ENCODE peak calls at places on chromosomes 7 and 10, in five cellular contexts. S is M059J; K is NCI-H2171 treated with DMSO at 0.1 percent for 48 hours; F is activated CD4-positive, alpha-beta memory T cell treated with anti-CD3 and anti-CD28 coated beads, Interleukin-2, amount 10 ng/mL, durations not matched to agents 7 days and 5 days; T is effector memory CD4-positive, alpha-beta T cell. J is an unnamed sample.

GRCh38 chr10:81179805-81180452 is 642.2 kb downstream of the SH2D4B start:
- DNase-seq in S (peak), K (peak), F (no peak), T (no peak), J (no peak)

GRCh38 chr7:95473276-95473985 is 12.3 kb upstream of the ASB4 start:
- DNase-seq in S (no peak), K (peak), F (no peak), T (no peak), J (no peak)

GRCh38 chr7:80037689-80038088 is 96.9 kb upstream of the GNAI1 start:
- DNase-seq in S (no peak), K (no peak), F (no peak), T (no peak), J (no peak)

GRCh38 chr7:74453321-74454011 is at the start of gene GTF2IRD1:
- DNase-seq in S (peak), K (peak), F (peak), T (peak), J (peak)

GRCh38 chr7:50119815-50120637 is 27.0 kb upstream of the ZPBP start:
- DNase-seq in S (peak), K (no peak), F (peak), T (no peak), J (no peak)

GRCh38 chr7:41732279-41733062 is 29.6 kb upstream of the INHBA start:
- DNase-seq in S (no peak), K (peak), F (no peak), T (no peak), J (no peak)

GRCh38 chr7:85119934-85120333 is 66.9 kb downstream of the SEMA3D start:
- DNase-seq in S (no peak), K (no peak), F (no peak), T (no peak), J (no peak)

GRCh38 chr7:78019457-78020130 is 221.0 kb downstream of the PHTF2 start:
- DNase-seq in S (peak), K (peak), F (peak), T (peak), J (peak)

GRCh38 chr7:133815677-133816210 is 311.4 kb upstream of the LRGUK start:
- DNase-seq in S (peak), K (no peak), F (no peak), T (no peak), J (no peak)

GRCh38 chr7:5470167-5470532 is 46.5 kb upstream of the TNRC18 start:
- DNase-seq in S (no peak), K (no peak), F (no peak), T (no peak), J (no peak)

GRCh38 chr7:55024776-55025175 is 6.0 kb downstream of the EGFR start:
- DNase-seq in S (peak), K (no peak), F (no peak), T (no peak), J (no peak)

GRCh38 chr10:90930971-90931841 is 10.3 kb upstream of the ANKRD1 start:
- DNase-seq in S (peak), K (no peak), F (no peak), T (no peak), J (no peak)

GRCh38 chr10:96719205-96719604 is 1.1 kb downstream of the PIK3AP1 start:
- DNase-seq in S (no peak), K (no peak), F (no peak), T (no peak), J (no peak)

GRCh38 chr10:105729428-105729827 is 1088.3 kb downstream of the SORCS3 start:
- DNase-seq in S (no peak), K (no peak), F (no peak), T (no peak), J (no peak)